ENCODE peak calls at places on chromosomes 5 and 9, in five cellular contexts. I is NCI-H1417, M is iPS-NIHi11, Z is LoVo, N is K562. B is an unnamed sample.

GRCh38 chr5:36875051-36875788 is 1.3 kb upstream of the NIPBL start:
- DNase-seq in Z (peak), N (peak), M (peak), I (peak), B (no peak)

GRCh38 chr5:60883229-60883628 is 39.2 kb upstream of the ELOVL7 start:
- DNase-seq in M (peak), N (no peak), I (no peak), Z (no peak), B (peak)

GRCh38 chr5:23223846-23224245 is 283.6 kb upstream of the PRDM9 start:
- DNase-seq in Z (no peak), M (no peak), I (no peak), N (no peak), B (no peak)

GRCh38 chr5:81393430-81393782 is 528 bp downstream of the ACOT12 start:
- DNase-seq in I (no peak), M (no peak), N (no peak), Z (no peak), B (no peak)

GRCh38 chr9:83444110-83444509 is 94.1 kb downstream of the FRMD3 start:
- DNase-seq in M (no peak), Z (no peak), I (no peak), N (peak), B (no peak)

GRCh38 chr5:78956901-78957300 is 28.2 kb downstream of the ARSB start:
- DNase-seq in Z (no peak), N (no peak), M (no peak), I (no peak), B (no peak)

GRCh38 chr9:124206391-124206790 is 51.4 kb upstream of the NEK6 start:
- DNase-seq in I (peak), Z (no peak), M (no peak), N (no peak), B (no peak)

GRCh38 chr9:134590240-134591081 is 51.1 kb upstream of the COL5A1 start:
- DNase-seq in N (no peak), I (no peak), Z (no peak), M (no peak), B (no peak)

GRCh38 chr9:132885691-132886357 is 7.1 kb downstream of the SPACA9 start:
- DNase-seq in Z (no peak), N (no peak), I (no peak), M (no peak), B (no peak)

GRCh38 chr5:76524872-76525271 is 98.3 kb downstream of the F2RL2 start:
- DNase-seq in Z (no peak), N (no peak), I (peak), M (no peak), B (no peak)

GRCh38 chr5:73122875-73123810 is 2.8 kb downstream of the TMEM171 start:
- DNase-seq in N (no peak), I (no peak), Z (no peak), M (peak), B (no peak)

GRCh38 chr5:142466195-142466951 is 141.6 kb upstream of the SPRY4 start:
- DNase-seq in Z (no peak), M (no peak), I (no peak), N (no peak), B (no peak)

GRCh38 chr5:64210866-64211265 is 45.2 kb downstream of the RNF180 start:
- DNase-seq in M (no peak), I (no peak), N (no peak), Z (no peak), B (no peak)

GRCh38 chr5:16784843-16785791 is 151.0 kb downstream of the MYO10 start:
- DNase-seq in Z (no peak), I (no peak), N (no peak), M (no peak), B (no peak)

GRCh38 chr5:138508958-138509357 is 34.1 kb downstream of the ETF1 start:
- DNase-seq in Z (no peak), I (no peak), N (no peak), M (no peak), B (no peak)

GRCh38 chr9:123364241-123364824 is 8.3 kb downstream of the CRB2 start:
- DNase-seq in N (peak), I (no peak), M (no peak), Z (no peak), B (no peak)

GRCh38 chr5:170333161-170333909 is 35.8 kb upstream of the LCP2 start:
- DNase-seq in Z (no peak), I (no peak), M (peak), N (no peak), B (no peak)

GRCh38 chr9:76576344-76576743 is 117.4 kb downstream of the GCNT1 start:
- DNase-seq in I (no peak), N (no peak), M (no peak), Z (no peak), B (no peak)

B was measured in HuH-7.